ENCODE peak calls at places on chromosomes 7 and 10, in seven cellular contexts. Y, V, D, P, R, X and U are unnamed samples. For H3K27me3 and H3K4me1, the result is how much of the 10 kb centered on the place peaks cover.

GRCh38 chr10:131653550-131654470 is 247.0 kb upstream of the PPP2R2D start:
- DNase-seq in V (no peak), P (no peak), X (no peak), Y (no peak), R (no peak), D (no peak), U (no peak)

GRCh38 chr7:44811093-44811492 is 14.6 kb downstream of the PPIA start:
- DNase-seq in X (no peak), Y (no peak), P (no peak), R (no peak), V (no peak), D (no peak), U (peak)

GRCh38 chr10:44975487-44976331 is 2.9 kb downstream of the DEPP1 start:
- DNase-seq in P (peak), D (no peak), X (peak), R (peak), Y (no peak), V (peak), U (no peak)

GRCh38 chr10:113651898-113652297 is 11.9 kb downstream of the NRAP start:
- DNase-seq in Y (no peak), R (no peak), V (no peak), P (no peak), D (no peak), X (no peak), U (no peak)

GRCh38 chr7:159227433-159227832 is 82.8 kb upstream of the VIPR2 start:
- DNase-seq in V (no peak), Y (no peak), X (peak), P (no peak), R (no peak), D (no peak), U (no peak)

GRCh38 chr7:12490105-12490688 is 80.3 kb upstream of the SCIN start:
- DNase-seq in X (no peak), V (no peak), Y (peak), P (no peak), R (peak), D (no peak), U (peak)

GRCh38 chr10:114289096-114289436 is 50.0 kb downstream of the VWA2 start:
- DNase-seq in D (no peak), R (no peak), P (no peak), Y (no peak), X (peak), V (no peak), U (no peak)

GRCh38 chr10:71719042-71719441 is 536 bp downstream of the C10orf105 start:
- DNase-seq in P (peak), Y (no peak), D (no peak), R (no peak), X (no peak), V (peak), U (no peak)

GRCh38 chr7:116912269-116912909 is 40.9 kb upstream of the ST7 start:
- DNase-seq in Y (no peak), P (no peak), R (no peak), V (no peak), D (no peak), X (no peak), U (no peak)

DNA sequence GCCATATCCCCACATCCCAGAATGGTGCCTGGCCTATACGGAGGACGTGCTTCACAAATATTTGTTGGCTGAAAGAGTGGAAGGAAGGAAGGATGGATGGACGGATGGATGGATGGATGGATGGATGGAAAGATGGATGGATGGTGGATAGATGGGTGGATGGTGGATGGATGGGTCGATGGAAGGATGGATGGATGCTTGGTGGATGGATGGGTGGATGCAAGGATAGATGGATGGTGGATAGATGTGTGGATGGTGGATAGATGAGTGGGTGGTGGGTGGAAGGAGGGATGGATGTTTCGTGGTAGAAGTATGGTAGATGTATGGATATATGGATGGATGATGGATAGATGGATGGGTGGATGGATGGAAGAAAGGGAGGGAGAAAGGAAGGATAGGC is 10.8 kb downstream of the CHAT start:
- DNase-seq in D (no peak), V (no peak), X (no peak), Y (no peak), R (no peak), P (no peak), U (no peak)
- H3K27me3 ChIP-seq in D (under half), V (under half), X (under half), Y (half or more), R (under half), P (under half), U (under half)

DNA sequence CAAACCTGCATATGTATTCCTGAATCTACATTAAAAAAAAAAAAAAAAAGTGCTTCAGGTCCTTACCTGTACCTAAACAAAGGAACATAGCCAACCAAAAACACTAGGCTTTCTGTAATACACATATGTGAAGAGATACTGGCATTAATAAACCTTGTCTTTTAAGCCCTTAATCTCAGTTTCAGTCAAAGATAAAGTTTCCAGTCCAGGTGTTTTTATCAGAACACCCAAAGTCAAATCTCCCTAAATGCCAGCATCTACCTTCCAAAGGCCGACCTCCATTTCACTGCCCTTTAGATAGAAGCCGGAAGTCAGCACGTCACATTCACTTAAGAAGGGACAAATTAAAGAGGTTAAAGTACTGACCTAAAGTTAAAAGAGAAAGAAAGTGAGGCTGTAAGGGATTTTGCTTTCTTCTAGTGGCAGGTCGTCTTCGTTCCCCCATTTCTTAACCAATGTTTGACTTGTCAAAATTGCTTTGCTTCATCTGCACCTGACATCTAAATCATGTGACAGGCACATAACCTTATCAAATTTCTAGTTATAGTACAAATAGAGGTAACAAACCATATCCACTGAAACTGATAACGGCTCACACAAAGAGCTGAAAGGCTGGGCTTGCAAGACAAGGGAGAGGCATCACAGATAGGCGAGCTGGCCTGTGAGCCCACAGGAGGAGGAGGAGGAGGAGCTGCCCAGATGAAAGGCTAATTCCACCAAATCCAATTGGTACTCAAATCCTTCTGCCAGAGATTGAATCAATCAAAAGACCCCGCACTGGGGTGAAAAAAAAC is 80.0 kb upstream of the NEBL start:
- DNase-seq in D (no peak), P (no peak), V (no peak), R (peak), Y (no peak), X (no peak), U (peak)
- H3K4me3 ChIP-seq in D (no peak), P (no peak), V (no peak), R (peak), Y (no peak), X (no peak), U (no peak)

GRCh38 chr7:1045727-1046063 is 1.3 kb downstream of the GPR146 start:
- DNase-seq in V (no peak), D (no peak), P (no peak), Y (no peak), R (no peak), X (no peak), U (no peak)
- H3K4me1 ChIP-seq in V (under half), D (under half), P (under half), Y (half or more), R (half or more), X (under half), U (under half)

DNA sequence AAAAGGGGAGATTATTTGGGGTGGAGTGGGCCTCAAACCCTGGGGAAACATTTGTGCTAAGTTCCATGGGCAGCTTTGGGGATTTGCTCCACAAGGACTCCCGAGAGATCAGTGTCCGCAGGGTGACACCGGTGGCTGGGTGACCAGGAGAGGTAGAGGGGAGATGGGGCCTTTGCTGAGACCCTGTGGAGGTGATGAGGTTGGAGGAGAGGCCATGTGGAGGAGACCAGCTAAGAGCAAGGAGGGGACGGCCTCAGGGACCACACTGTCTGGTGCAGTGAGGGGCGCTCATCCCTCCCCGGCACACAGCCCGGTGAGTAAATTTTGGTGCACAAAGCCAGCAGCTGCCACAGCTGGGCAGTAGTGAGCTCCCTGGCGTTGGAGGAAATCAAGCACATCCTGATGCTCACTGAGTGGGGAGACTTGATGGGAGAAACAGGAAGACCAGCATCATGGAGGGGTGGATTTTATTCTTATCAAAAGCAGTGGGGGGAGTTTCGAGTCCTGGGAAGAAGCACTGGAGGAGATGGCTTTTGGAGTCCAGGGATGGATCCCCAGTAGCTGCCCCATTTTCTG is 20.2 kb upstream of the ELFN1 start:
- DNase-seq in D (no peak), P (no peak), V (no peak), R (no peak), Y (no peak), X (no peak), U (no peak)
- H3K27me3 ChIP-seq in D (under half), P (under half), V (under half), R (under half), Y (under half), X (half or more), U (under half)

GRCh38 chr7:122301858-122302745 is 2.4 kb downstream of the FEZF1 start:
- DNase-seq in X (no peak), Y (no peak), P (no peak), D (no peak), V (no peak), R (peak), U (peak)

GRCh38 chr7:122302826-122303521 is 1.6 kb downstream of the FEZF1 start:
- DNase-seq in R (no peak), P (no peak), D (no peak), V (no peak), Y (no peak), X (no peak), U (no peak)

GRCh38 chr7:122303971-122304603 is 463 bp downstream of the FEZF1 start:
- DNase-seq in R (peak), X (no peak), D (no peak), P (no peak), V (no peak), Y (no peak), U (no peak)

GRCh38 chr7:122304604-122304975 is at the start of gene FEZF1:
- DNase-seq in Y (no peak), V (no peak), P (no peak), X (no peak), D (peak), R (peak), U (no peak)

GRCh38 chr7:122303522-122303970 is 1.0 kb downstream of the FEZF1 start:
- DNase-seq in D (no peak), P (no peak), Y (no peak), R (peak), V (no peak), X (no peak), U (no peak)
- H3K4me3 ChIP-seq in D (peak), P (no peak), Y (no peak), R (peak), V (no peak), X (no peak), U (no peak)

GRCh38 chr10:69340695-69341094 is 62.4 kb downstream of the HK1 start:
- DNase-seq in V (no peak), D (no peak), Y (no peak), X (no peak), P (no peak), R (no peak), U (no peak)
- H3K4me1 ChIP-seq in V (under half), D (under half), Y (under half), X (half or more), P (under half), R (under half), U (under half)

GRCh38 chr7:21030237-21030636 is 243.6 kb upstream of the SP8 start:
- DNase-seq in D (no peak), Y (no peak), R (peak), X (no peak), P (no peak), V (no peak), U (no peak)

GRCh38 chr7:21023841-21024502 is 237.3 kb upstream of the SP8 start:
- DNase-seq in P (no peak), X (no peak), D (no peak), Y (no peak), R (peak), V (no peak), U (no peak)

GRCh38 chr7:21028990-21029337 is 242.3 kb upstream of the SP8 start:
- DNase-seq in X (no peak), P (no peak), R (peak), Y (no peak), D (no peak), V (no peak), U (no peak)

GRCh38 chr7:21028186-21028989 is 241.7 kb upstream of the SP8 start:
- DNase-seq in R (peak), X (no peak), Y (no peak), D (peak), V (no peak), P (no peak), U (no peak)
- H3K27me3 ChIP-seq in R (under half), X (under half), Y (under half), D (under half), V (under half), P (under half), U (under half)

DNA sequence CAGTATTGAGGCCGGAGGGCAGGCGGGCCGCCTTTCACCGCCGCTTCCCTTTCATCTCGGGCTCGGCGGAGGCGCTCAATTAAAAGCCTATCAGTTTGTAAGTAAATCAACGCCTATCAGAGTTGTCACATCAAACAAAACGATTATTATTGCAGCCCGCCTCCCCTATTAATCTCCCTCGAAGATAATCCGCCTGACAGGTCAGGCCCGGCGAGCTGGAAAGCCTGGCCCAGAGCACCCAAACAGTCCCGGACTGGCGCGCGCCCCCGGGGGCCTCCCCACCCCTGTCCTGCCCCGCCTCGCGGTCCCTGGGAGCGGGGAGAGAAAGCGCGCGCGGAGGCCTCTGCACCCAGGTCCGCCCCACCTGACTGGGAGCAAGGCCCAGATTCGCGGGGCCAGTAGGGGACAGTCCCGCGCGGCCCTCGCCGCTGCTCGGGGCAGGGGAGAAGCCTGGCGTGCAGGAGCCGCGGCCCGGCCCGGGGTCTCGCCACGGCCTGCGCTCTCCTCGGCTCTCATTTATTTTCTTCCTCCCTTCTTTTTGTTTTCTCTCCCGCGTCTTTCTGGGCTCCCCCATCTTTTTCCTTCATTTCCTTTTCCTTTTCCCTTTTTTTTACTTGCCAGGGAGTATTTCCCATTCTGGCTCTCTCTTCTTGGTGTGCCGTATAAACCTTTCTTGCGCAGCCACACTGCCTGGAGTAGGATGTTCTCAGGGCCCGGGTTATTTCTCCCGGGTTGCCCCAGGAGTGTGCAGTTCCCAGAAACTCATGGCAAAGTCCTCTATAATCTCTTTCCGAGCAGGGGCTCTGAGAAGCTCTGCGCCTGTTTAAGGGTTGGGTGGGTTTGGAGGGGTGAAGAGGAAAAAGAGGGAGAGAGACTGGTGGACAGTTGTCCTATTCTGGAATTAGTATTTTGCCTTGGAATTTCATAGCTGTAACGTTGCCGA is 3.9 kb upstream of the ZNF503 start:
- DNase-seq in P (peak), D (peak), X (no peak), Y (no peak), R (peak), V (peak), U (peak)
- H3K4me3 ChIP-seq in P (peak), D (peak), X (no peak), Y (no peak), R (peak), V (peak), U (no peak)

DNA sequence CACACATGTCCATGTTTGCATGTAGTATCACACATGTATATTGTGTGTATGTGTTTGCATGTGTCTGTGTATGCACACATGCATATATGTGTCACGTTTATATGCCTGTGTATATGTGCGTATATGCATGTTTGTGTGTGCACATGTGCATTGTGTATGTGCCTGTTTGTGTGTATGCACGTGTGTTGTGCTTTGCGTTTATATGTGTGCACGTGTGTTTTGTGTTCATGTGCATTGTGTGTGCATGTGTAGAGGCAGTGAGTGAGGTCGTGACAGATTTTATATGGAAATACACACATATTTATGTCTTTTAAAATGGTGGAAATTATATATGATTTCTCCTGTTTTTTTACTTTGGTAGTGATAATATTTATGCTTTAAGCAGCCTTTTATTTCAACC is 41.2 kb downstream of the ADARB2 start:
- DNase-seq in X (no peak), R (no peak), Y (no peak), P (no peak), D (no peak), V (no peak), U (no peak)
- H3K4me1 ChIP-seq in X (under half), R (under half), Y (under half), P (under half), D (under half), V (under half), U (under half)

GRCh38 chr10:117139581-117140524 is 1.8 kb upstream of the VAX1 start:
- DNase-seq in V (no peak), P (no peak), D (no peak), X (no peak), Y (no peak), R (peak), U (no peak)

GRCh38 chr10:117138838-117139580 is 939 bp upstream of the VAX1 start:
- DNase-seq in V (no peak), P (no peak), X (no peak), R (peak), D (peak), Y (no peak), U (no peak)

GRCh38 chr10:117137031-117137910 is 799 bp downstream of the VAX1 start:
- DNase-seq in V (no peak), R (peak), X (no peak), P (no peak), Y (no peak), D (no peak), U (peak)

GRCh38 chr10:117136391-117136975 is 1.6 kb downstream of the VAX1 start:
- DNase-seq in P (no peak), D (no peak), R (peak), X (no peak), Y (no peak), V (no peak), U (no peak)

GRCh38 chr10:117137911-117138642 is at the start of gene VAX1:
- DNase-seq in V (no peak), Y (no peak), R (peak), P (no peak), D (no peak), X (no peak), U (no peak)
- H3K27me3 ChIP-seq in V (under half), Y (half or more), R (half or more), P (half or more), D (half or more), X (half or more), U (under half)